ENCODE peak calls at places on chromosomes 12 and 14, in four cellular contexts. D is HepG2, T is keratinocyte, C is GM23248. Z is an unnamed sample.

GRCh38 chr14:50944647-50945413 is 547 bp upstream of the PYGL start:
- DNase-seq in T (no peak), C (peak; percentile 69), D (peak; percentile 94), Z (no peak)

GRCh38 chr14:73203527-73203926 is 33.8 kb upstream of the PAPLN start:
- DNase-seq in C (no peak), D (no peak), T (no peak), Z (peak; percentile 28)

GRCh38 chr12:124914392-124915248 is at the start of gene UBC:
- DNase-seq in C (peak; percentile 93), D (peak; percentile 76), T (no peak), Z (peak; percentile 95)

GRCh38 chr14:89486505-89486904 is 69.5 kb upstream of the FOXN3 start:
- DNase-seq in T (no peak), C (no peak), D (no peak), Z (no peak)

GRCh38 chr14:51283402-51283825 is 43.4 kb downstream of the TMX1 start:
- DNase-seq in D (peak; percentile 74), T (peak; percentile 66), C (peak; percentile 95), Z (peak; percentile 90)

GRCh38 chr14:75088566-75089373 is 19.3 kb downstream of the ZC2HC1C start:
- DNase-seq in D (peak; percentile 62), C (peak; percentile 76), T (no peak), Z (peak; percentile 89)

GRCh38 chr14:72457641-72458040 is 436.3 kb downstream of the DPF3 start:
- DNase-seq in D (no peak), T (no peak), C (peak; percentile 86), Z (no peak)

GRCh38 chr12:131536337-131536736 is 174.6 kb upstream of the SFSWAP start:
- DNase-seq in D (no peak), T (no peak), C (no peak), Z (no peak)

GRCh38 chr14:65228956-65229355 is 126.6 kb upstream of the MAX start:
- DNase-seq in T (no peak), D (no peak), C (no peak), Z (no peak)

GRCh38 chr14:105333613-105334364 is 19.2 kb downstream of the PACS2 start:
- DNase-seq in T (no peak), C (no peak), D (no peak), Z (no peak)

GRCh38 chr14:46136456-46136855 is 515.1 kb downstream of the RPL10L start:
- DNase-seq in T (no peak), C (no peak), D (no peak), Z (no peak)

GRCh38 chr12:10184261-10184843 is 5.5 kb downstream of the TMEM52B start:
- DNase-seq in C (peak; percentile 77), T (no peak), D (no peak), Z (no peak)
- H3K4me2 ChIP-seq in C (peak overlapping the region; percentile 23), T (no peak overlapping the region), D (no peak overlapping the region), Z (no peak overlapping the region)

DNA sequence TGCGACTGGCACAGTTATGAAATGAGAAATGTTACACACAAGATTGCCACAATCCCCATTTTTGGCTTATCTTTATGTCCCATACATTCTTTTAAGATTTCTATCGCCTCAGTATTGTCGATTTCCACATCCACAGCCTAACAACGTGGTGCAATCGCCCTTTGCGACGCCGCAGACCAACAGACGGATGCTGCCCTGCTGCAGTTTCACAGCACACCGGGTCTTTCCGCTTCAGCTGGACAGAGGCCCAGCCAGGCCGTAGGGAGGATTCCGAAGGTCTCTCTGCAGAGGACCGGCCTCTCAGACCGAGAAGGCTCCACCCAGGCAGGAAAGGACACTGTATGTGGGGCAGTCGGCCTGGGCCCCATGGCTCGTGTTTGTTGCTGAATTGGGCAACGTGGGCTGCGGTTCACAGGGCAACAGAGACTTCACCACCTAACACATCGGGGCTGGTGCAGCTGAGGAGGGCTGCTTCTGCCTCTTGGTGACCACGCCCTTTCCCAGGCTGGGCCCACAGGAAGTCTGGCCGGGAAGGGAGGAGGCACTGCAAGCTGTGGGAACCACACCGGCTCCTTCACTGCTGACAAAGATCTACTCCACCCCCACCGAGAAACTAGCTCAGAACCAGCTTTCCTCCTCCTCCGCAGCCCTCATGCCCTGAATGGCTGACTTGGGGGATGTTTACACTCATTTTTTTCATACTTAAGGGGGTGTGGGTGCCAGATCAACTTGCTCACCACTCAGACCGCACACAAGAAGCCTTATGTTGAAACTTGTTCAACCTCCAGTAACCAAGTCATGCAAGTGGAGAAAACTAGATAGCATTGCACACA is 32.9 kb upstream of the MDM1 start:
- DNase-seq in C (peak; percentile 99), T (peak; percentile 56), D (peak; percentile 72), Z (peak; percentile 91)
- H3K4me3 ChIP-seq in C (peak overlapping the region; percentile 47), T (no peak overlapping the region), D (peak overlapping the region; percentile 43), Z (peak overlapping the region; percentile 47)

DNA sequence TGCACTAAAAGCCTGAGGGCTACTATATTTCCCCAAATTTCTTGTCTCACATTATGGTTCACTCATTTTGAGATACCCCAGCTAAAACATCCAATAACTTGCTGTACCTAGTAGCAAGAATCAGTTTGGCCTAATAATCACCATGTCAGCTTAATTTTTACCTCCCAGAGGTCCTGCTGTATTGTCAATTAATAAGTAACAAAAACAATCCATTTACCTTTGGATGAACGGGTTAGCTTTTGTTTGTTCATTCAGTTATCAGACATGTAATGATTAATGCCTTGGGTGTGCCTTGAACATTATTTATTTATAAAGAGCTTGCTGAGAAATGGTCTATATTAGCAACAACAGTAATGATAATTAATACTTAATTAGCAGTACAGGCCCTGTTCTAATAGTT is 57.0 kb downstream of the MON2 start:
- DNase-seq in T (no peak), C (no peak), D (no peak), Z (no peak)
- H3K4me2 ChIP-seq in T (no peak overlapping the region), C (no peak overlapping the region), D (no peak overlapping the region), Z (no peak overlapping the region)

GRCh38 chr14:93788557-93789365 is 476 bp upstream of the PRIMA1 start:
- DNase-seq in D (no peak), T (no peak), C (peak; percentile 50), Z (peak; percentile 78)

GRCh38 chr14:93790966-93791365 is 2.7 kb upstream of the PRIMA1 start:
- DNase-seq in T (no peak), D (no peak), C (no peak), Z (no peak)

GRCh38 chr14:93788307-93788556 is at the start of gene PRIMA1:
- DNase-seq in C (no peak), D (no peak), T (no peak), Z (no peak)

GRCh38 chr14:93787465-93788306 is 599 bp downstream of the PRIMA1 start:
- DNase-seq in D (no peak), T (no peak), C (no peak), Z (peak; percentile 83)

GRCh38 chr14:93789366-93790130 is 1.3 kb upstream of the PRIMA1 start:
- DNase-seq in D (no peak), T (no peak), C (peak; percentile 3), Z (peak; percentile 42)
- H3K4me3 ChIP-seq in D (peak overlapping the region; percentile 56), T (no peak overlapping the region), C (no peak overlapping the region), Z (peak overlapping the region; percentile 86)

DNA sequence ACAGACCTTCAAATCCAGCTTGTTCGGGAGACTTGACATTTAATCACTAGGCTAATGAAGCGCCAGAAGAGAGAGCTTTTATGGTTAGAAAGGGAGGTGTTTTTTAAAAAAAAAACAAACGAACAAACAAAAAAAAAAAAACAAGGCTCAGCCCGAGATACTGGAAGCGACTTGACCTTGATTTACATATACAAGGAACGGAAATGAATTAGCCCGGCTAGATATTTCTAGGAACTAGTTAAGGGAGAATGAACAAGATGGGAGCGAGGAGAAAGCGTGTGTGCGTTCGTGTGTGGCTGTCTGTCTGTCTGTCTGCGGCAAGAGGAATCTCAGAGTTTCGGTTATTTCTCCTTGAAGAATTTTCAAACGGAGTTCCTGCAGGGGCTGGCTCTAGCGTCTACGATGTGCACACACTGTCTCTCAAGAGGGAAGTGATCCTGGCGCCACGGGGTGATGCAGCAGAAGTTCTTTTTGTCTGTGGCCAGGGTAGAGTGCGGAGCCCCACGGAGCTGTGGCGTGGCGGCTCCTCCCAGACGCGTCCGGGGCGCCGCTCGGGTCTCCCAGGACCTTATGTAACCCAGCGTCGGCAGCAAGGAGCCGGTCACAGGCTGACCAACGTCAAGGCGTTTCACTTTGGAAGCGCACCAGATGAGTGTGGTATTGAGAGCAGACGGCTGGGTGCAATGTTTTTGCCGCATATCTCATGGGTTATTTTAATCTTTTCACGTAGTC is 18.8 kb downstream of the SOCS2 start:
- DNase-seq in T (no peak), D (no peak), C (peak; percentile 98), Z (peak; percentile 75)
- H3K4me2 ChIP-seq in T (peak overlapping the region; percentile 92), D (peak overlapping the region; percentile 58), C (peak overlapping the region; percentile 94), Z (peak overlapping the region; percentile 79)

DNA sequence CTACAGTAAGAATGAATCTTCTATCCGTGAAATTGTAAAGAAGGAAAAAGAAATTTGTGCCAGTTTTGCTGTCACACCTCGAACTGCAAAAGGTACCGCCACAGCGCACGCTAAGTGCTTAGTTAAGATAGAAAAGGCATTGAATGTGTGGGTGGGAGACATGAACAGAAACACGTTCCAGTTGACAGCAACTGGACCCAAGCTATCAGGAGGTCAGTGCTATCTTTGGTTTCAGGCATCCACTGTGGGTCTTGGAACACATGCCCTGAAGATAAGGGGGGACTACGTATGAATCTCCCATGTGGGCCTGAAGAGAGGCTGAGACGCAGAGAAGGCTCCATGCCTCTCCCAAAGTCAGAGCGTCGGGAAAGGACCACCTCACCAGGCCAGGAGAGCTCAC is 9.8 kb downstream of the IFFO1 start:
- DNase-seq in T (no peak), D (no peak), C (no peak), Z (no peak)
- H3K4me3 ChIP-seq in T (no peak overlapping the region), D (no peak overlapping the region), C (no peak overlapping the region), Z (no peak overlapping the region)

GRCh38 chr14:103518416-103519042 is 4.1 kb downstream of the CKB start:
- DNase-seq in C (peak; percentile 63), T (no peak), D (peak; percentile 51), Z (peak; percentile 91)
- H3K4me2 ChIP-seq in C (no peak overlapping the region), T (no peak overlapping the region), D (peak overlapping the region; percentile 73), Z (peak overlapping the region; percentile 64)

GRCh38 chr14:23539209-23539866 is 12.2 kb downstream of the ZFHX2 start:
- DNase-seq in T (no peak), D (peak; percentile 86), C (peak; percentile 46), Z (peak; percentile 96)
- H3K4me3 ChIP-seq in T (no peak overlapping the region), D (no peak overlapping the region), C (no peak overlapping the region), Z (peak overlapping the region; percentile 60)

GRCh38 chr12:122887817-122888212 is 8.1 kb downstream of the VPS37B start:
- DNase-seq in D (no peak), C (no peak), T (no peak), Z (no peak)
- H3K4me2 ChIP-seq in D (peak overlapping the region; percentile 62), C (no peak overlapping the region), T (peak overlapping the region; percentile 95), Z (no peak overlapping the region)